ENCODE peak calls at places on chromosomes 12 and 14, in four cellular contexts. H is cardiac fibroblast, L is upper lobe of left lung, G is fibroblast of lung. Y is an unnamed sample.

GRCh38 chr12:112607427-112607826 is 184.1 kb upstream of the RPH3A start:
- DNase-seq in G (no peak), H (no peak), L (peak), Y (no peak)

GRCh38 chr14:104688755-104689619 is at the start of gene INF2:
- DNase-seq in L (peak), H (peak), G (peak), Y (peak)

GRCh38 chr12:69919565-69919964 is 94.5 kb downstream of the MYRFL start:
- DNase-seq in G (no peak), L (no peak), H (no peak), Y (no peak)

GRCh38 chr12:68176252-68176651 is 16.7 kb upstream of the IFNG start:
- DNase-seq in G (peak), L (no peak), H (no peak), Y (no peak)

GRCh38 chr12:24307716-24308335 is 358.4 kb upstream of the SOX5 start:
- DNase-seq in L (peak), G (no peak), H (no peak), Y (no peak)

GRCh38 chr12:51865470-51865745 is 16.9 kb upstream of the FIGNL2 start:
- DNase-seq in L (no peak), H (no peak), G (no peak), Y (no peak)

GRCh38 chr14:101215266-101215665 is 311.7 kb upstream of the RTL1 start:
- DNase-seq in L (peak), G (no peak), H (no peak), Y (no peak)

GRCh38 chr12:13024151-13024946 is 19.8 kb upstream of the FAM234B start:
- DNase-seq in L (peak), H (peak), G (no peak), Y (peak)

GRCh38 chr12:92462049-92462448 is 240.7 kb upstream of the PLEKHG7 start:
- DNase-seq in H (no peak), L (no peak), G (peak), Y (peak)

GRCh38 chr12:113852695-113853490 is 113.2 kb downstream of the RBM19 start:
- DNase-seq in H (no peak), L (no peak), G (no peak), Y (no peak)

GRCh38 chr14:102991376-102991775 is 66.0 kb downstream of the CDC42BPB start:
- DNase-seq in G (no peak), L (no peak), H (peak), Y (no peak)

GRCh38 chr14:104644236-104644635 is 39.7 kb upstream of the TMEM179 start:
- DNase-seq in L (no peak), G (no peak), H (no peak), Y (no peak)

GRCh38 chr14:22500954-22501353 is 88.1 kb downstream of the DAD1 start:
- DNase-seq in G (no peak), L (no peak), H (no peak), Y (no peak)

GRCh38 chr14:70704960-70705359 is 63.2 kb downstream of the TTC9 start:
- DNase-seq in L (no peak), H (no peak), G (no peak), Y (no peak)

GRCh38 chr12:119804011-119804641 is 73.0 kb downstream of the CIT start:
- DNase-seq in L (peak), G (peak), H (peak), Y (peak)

GRCh38 chr12:104888456-104888855 is 69.6 kb downstream of the SLC41A2 start:
- DNase-seq in G (no peak), L (no peak), H (no peak), Y (no peak)

GRCh38 chr14:24463806-24464785 is 21.5 kb upstream of the SDR39U1 start:
- DNase-seq in H (no peak), G (no peak), L (no peak), Y (no peak)
- H3K4me3 ChIP-seq in H (no peak), G (no peak), L (no peak), Y (no peak)

DNA sequence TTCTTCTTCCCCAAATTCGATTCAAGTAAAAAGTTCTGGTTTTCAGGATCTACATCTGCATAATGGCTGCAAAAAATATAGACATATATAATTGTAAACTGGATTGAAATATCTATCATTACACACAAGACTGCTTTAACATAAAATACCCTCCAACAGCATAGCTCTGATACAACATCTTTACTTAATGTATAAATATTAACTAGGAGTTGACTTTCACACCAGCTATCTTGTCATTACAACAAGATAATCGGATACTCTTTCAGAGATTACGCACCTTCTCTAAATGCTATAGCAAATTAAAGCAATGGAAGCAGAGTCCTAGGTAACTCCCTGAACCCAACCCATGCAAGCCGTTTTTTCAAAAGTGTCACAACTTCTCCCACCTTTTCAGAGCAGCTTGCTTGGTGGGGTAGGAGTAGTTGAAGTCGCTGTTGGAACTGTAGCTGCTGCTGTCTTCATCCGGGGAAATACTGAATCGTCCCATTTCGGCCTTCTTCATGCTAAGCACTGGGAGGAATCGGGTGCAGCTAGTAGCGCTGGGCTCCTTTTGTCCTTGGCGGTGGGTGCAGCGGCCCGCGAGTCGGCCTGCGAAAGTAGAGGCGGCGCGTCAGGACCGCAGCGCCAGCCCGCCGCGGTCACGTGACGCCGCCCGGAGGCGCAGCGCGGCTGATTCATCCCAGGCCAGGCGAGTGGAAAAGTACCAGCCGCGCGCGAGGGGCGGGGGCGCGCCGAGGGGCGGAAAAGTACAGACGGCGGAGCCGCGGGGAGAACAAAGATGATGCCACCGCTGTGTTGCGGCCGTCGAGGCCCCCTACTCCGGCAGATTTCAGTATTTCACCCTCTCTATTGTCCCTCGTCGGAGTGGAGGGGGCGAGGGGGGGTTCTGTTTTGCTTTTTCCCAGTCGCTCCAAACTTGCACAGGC is 1.5 kb downstream of the SLC38A2 start:
- DNase-seq in H (peak), G (peak), L (peak), Y (peak)
- TF ChIP-seq CTCF in H (no peak), G (no peak), L (no peak), Y (no peak)

GRCh38 chr12:128052341-128052740 is 214.6 kb upstream of the TMEM132C start:
- DNase-seq in G (peak), H (no peak), L (no peak), Y (peak)
- H3K4me3 ChIP-seq in G (no peak), H (no peak), L (no peak), Y (no peak)

DNA sequence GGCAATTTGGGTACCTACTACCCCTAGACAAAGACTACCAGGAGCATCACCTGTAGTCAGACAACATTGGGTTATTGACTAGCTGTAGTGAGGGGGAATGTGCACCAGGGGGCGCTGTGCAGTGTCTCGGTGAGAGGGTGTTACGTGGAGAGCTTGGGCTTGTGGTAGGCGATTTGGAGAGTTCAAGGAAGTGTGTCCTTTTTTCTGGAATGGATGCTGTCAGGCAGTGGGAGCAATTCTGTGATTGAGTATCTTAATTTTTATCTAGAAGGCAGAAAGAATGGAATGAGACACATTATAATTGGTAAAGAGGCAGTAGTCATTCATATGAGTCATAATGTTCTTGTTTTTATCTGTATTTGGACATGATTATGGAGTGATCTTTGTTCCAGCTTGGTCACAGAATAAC is 187.7 kb downstream of the GALC start:
- DNase-seq in G (peak), L (no peak), H (peak), Y (peak)
- TF ChIP-seq CTCF in G (peak), L (peak), H (peak), Y (peak)

DNA sequence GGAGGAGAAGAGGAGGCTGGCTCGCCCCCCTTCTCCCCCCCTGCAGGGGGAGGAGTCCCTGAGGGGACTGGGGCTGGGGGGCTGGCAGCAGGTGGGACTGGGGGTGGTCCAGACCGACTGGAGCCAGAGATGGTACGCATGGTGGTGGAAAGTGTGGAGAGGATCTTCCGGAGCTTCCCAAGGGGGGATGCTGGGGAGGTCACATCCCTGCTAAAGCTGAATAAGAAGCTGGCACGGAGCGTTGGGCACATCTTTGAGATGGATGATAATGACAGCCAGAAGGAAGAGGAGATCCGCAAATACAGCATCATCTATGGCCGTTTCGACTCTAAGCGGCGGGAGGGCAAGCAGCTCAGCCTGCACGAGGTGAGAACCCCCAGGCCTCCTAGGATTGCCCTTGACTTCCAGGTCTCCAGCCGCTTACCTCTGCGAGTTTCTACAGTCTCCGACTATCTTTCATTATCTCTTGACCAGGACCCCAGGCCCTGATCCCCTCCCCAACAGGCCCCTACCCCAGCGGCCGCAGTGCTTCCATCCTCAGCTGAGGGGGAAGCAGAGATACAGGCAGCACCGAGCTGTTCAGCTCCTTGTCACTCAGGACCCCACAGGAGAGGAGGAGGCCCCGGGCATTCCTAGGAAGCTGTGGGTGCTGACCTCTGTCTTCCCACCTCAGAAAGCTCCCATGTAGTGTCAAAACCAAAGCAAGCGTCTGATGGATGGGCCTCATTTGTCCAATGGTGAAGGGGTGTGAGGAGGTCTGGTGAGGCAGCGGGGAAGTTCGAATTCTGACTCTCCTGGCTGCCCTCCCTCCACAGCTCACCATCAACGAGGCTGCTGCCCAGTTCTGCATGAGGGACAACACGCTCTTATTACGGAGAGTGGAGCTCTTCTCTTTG is 3.0 kb downstream of the NAB2 start:
- DNase-seq in L (no peak), H (no peak), G (no peak), Y (no peak)
- H3K4me3 ChIP-seq in L (no peak), H (no peak), G (peak), Y (peak)

Y was measured in AG10803.